ENCODE peak calls at places on chromosomes 6 and 20, in eight cellular contexts. Q is IMR-90, G is choroid plexus epithelial cell, X is glutamatergic neuron, T is neural progenitor cell, K is lung, W is GM10248, O is B cell. J is an unnamed sample.

GRCh38 chr6:40791004-40791403 is 203.8 kb upstream of the LRFN2 start:
- DNase-seq in Q (no peak), G (no peak), X (no peak), T (no peak), K (no peak), W (no peak), O (no peak), J (no peak)

GRCh38 chr20:44449864-44450263 is 25.8 kb upstream of the TTPAL start:
- DNase-seq in Q (no peak), G (no peak), X (no peak), T (no peak), K (no peak), W (no peak), O (no peak), J (no peak)

GRCh38 chr6:71852951-71853350 is 33.4 kb upstream of the RIMS1 start:
- DNase-seq in Q (no peak), G (no peak), X (no peak), T (no peak), K (no peak), W (no peak), O (no peak), J (no peak)

GRCh38 chr6:10745116-10745515 is 2.5 kb upstream of the TMEM14B start:
- DNase-seq in Q (no peak), G (no peak), X (no peak), T (no peak), K (no peak), W (no peak), O (no peak), J (no peak)

GRCh38 chr6:2225422-2226392 is 19.7 kb downstream of the GMDS start:
- DNase-seq in Q (no peak), G (peak), X (no peak), T (no peak), K (no peak), W (no peak), O (no peak), J (no peak)

GRCh38 chr6:101401792-101402617 is 8.5 kb downstream of the GRIK2 start:
- DNase-seq in Q (peak), G (no peak), X (peak), T (peak), K (no peak), W (no peak), O (no peak), J (no peak)

GRCh38 chr20:5688431-5688972 is 61.7 kb upstream of the SHLD1 start:
- DNase-seq in Q (no peak), G (peak), X (no peak), T (no peak), K (peak), W (no peak), O (no peak), J (no peak)

GRCh38 chr20:37133952-37134351 is 38.2 kb upstream of the RBL1 start:
- DNase-seq in Q (no peak), G (no peak), X (no peak), T (no peak), K (no peak), W (no peak), O (no peak), J (no peak)

GRCh38 chr6:28003059-28003458 is 46.0 kb downstream of the OR2B6 start:
- DNase-seq in Q (no peak), G (no peak), X (no peak), T (no peak), K (no peak), W (no peak), O (no peak), J (no peak)
- TF ChIP-seq CTCF in Q (no peak), G (no peak), X (no peak), T (no peak), K (no peak), W (no peak), O (no peak), J (no peak)

DNA sequence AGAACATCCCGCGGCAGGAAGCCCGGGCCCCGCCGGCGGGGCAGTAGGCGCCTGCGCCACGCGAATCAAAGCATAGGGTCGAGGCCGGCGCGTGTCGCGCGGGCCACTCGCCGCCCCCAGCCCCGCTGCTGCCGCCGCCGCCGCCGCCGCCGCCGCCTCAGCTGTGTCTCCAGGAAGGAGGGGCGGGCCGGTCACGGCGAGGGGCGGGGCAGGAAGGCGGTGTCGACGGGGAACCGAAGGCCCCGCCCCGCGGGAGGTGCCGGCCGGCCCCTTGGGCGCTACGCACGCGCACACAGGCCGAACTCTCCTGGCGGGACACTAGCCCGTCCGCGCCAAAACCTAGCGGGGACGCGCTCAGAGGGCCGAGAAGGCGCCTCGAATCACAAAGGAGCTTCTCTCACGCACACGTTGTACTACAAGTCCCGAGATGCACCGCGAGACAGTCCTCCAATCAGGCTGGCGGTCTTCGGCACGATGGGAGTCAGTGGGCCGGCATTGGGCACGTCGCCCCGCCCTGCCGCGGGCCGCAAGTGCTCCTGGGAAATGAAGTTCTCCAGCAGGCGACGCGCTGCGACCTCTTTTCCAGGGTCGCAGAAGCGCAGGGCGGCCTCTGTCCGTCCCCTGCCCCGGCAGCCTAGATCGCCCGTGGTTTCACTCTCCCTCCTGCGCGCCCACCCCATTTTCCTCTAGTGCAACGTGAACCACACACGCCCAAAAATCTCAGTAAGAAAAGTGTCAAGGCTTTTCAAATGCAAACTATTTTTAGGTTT is at the start of gene RALGAPA2:
- DNase-seq in Q (peak), G (peak), X (peak), T (peak), K (peak), W (peak), O (peak), J (peak)
- TF ChIP-seq CTCF in Q (no peak), G (no peak), X (no peak), T (no peak), K (peak), W (no peak), O (no peak), J (no peak)

GRCh38 chr6:142071981-142072380 is 60.7 kb upstream of the GJE1 start:
- DNase-seq in Q (no peak), G (no peak), X (no peak), T (peak), K (no peak), W (no peak), O (no peak), J (no peak)
- TF ChIP-seq CTCF in Q (no peak), G (peak), X (no peak), T (peak), K (no peak), W (no peak), O (no peak), J (no peak)

DNA sequence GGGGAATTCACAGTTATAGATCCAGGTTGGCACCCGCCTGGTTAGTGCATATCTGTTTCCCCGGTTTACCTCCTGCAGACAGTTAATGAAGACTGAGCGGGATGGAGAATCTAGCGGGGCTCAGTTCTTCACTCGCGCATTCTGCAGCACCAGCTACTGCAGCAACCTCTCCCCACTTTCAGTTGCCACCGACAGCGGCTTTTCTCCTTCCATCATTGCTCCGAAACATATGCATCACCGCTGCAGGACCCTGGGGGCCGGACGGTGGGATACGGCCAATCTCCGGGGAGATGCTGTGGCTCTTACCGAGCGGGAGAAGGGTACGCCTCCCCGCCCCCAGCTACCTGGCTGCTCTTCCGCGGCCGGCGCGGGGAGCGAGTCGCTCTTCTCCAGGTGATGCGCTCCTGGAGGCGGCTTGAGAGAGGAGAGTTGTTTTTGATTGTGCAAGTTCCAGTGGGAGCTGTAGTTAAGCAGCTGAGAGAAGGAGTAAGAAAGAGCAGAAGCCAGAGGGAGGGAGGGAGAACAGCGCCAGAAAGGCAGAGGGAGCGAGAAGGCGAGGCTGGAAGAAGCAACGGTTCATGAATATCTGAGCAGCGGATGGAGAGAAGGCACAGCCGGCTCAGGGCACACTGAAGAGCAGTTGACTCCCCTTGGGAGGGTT is at the start of gene SGK1:
- DNase-seq in Q (peak), G (peak), X (peak), T (peak), K (no peak), W (peak), O (peak), J (no peak)
- TF ChIP-seq CTCF in Q (peak), G (peak), X (no peak), T (no peak), K (no peak), W (no peak), O (no peak), J (no peak)

GRCh38 chr20:57327820-57328219 is 1.8 kb upstream of the SPO11 start:
- DNase-seq in Q (no peak), G (no peak), X (no peak), T (no peak), K (no peak), W (no peak), O (no peak), J (no peak)

GRCh38 chr20:57330998-57331397 is 1.4 kb downstream of the SPO11 start:
- DNase-seq in Q (no peak), G (no peak), X (no peak), T (no peak), K (no peak), W (no peak), O (no peak), J (no peak)

GRCh38 chr20:57332105-57333089 is 2.8 kb downstream of the SPO11 start:
- DNase-seq in Q (no peak), G (no peak), X (no peak), T (no peak), K (no peak), W (no peak), O (no peak), J (no peak)

GRCh38 chr20:57326667-57327455 is 2.7 kb upstream of the SPO11 start:
- DNase-seq in Q (no peak), G (no peak), X (no peak), T (peak), K (no peak), W (no peak), O (no peak), J (no peak)

GRCh38 chr20:57329608-57330221 is at the start of gene SPO11:
- DNase-seq in Q (no peak), G (no peak), X (no peak), T (peak), K (no peak), W (no peak), O (no peak), J (no peak)
- TF ChIP-seq CTCF in Q (no peak), G (peak), X (no peak), T (peak), K (no peak), W (peak), O (no peak), J (no peak)

DNA sequence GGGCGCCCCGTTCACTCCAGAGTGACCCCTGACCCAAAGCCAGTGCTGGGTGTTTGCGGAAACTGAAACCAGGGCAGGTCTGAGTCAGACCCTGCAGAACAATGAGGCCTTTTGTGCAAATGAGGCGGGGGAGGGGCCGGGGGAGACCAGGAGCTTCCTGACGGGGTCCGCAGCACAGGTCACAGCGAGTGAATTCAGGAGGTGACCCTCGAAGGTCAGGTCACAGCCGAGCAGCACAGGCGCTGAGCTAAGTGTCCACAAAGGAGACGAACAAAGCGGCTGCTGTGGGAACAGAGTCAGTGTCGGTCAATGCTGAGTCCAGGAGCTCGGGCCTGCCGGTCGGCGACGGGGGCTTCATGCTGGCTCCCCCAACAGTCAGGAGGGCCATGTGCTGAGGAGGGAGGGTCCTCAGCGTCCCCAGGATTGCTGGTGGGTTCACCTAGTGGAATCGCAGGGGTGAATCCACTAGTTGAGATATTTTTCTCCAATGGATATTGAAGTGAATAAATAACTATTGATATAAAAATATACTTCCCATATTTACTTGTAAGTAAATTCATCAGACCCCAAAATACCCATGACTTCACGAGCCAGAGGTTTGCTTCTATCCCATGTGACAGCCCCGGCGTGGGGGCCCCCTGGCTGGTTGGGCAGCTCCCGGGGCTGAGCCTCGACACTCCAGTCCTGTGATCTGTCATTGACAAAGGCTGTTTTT is 188.4 kb upstream of the SULF2 start:
- DNase-seq in Q (no peak), G (no peak), X (no peak), T (peak), K (no peak), W (no peak), O (no peak), J (no peak)
- TF ChIP-seq CTCF in Q (no peak), G (no peak), X (no peak), T (no peak), K (no peak), W (no peak), O (no peak), J (no peak)

GRCh38 chr20:45510242-45510862 is 5.1 kb downstream of the SPINT3 start:
- DNase-seq in Q (no peak), G (no peak), X (no peak), T (no peak), K (no peak), W (no peak), O (no peak), J (no peak)
- TF ChIP-seq CTCF in Q (no peak), G (no peak), X (no peak), T (no peak), K (no peak), W (no peak), O (no peak), J (no peak)

DNA sequence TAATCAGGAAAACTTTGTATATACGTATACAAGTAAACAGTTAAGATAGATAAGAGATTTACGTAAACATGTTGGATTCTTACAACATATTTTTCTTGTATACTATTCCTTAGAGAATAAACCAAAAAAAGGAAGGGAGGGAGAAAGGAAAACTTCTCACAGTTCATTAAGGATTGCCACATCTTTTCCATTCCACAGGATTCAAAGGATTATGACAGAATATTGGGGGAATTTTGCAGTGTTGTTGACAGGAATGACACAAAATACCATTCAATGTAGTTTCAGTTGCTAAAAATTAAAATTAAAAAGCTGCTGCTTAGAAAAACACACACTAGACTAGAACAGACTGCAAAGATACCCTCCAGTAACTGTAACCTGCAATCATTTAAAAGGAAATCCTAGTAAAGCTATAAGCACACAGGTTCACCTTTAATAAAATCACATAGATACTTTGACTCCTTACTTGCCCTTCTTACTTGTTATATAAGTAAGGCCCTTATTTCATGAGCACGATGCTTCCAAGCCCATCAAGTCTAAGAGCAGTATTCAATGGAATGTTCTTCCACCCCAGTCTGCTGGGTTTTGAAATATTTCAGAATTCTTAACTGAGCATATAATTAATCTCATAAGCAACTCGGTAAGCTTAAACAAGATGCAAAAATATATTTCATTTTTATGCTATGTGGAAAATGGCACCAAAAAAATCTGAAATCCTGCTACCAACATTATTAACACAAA is 107.8 kb downstream of the SMLR1 start:
- DNase-seq in Q (no peak), G (no peak), X (no peak), T (no peak), K (no peak), W (no peak), O (no peak), J (no peak)
- TF ChIP-seq CTCF in Q (no peak), G (no peak), X (no peak), T (no peak), K (no peak), W (no peak), O (no peak), J (no peak)

DNA sequence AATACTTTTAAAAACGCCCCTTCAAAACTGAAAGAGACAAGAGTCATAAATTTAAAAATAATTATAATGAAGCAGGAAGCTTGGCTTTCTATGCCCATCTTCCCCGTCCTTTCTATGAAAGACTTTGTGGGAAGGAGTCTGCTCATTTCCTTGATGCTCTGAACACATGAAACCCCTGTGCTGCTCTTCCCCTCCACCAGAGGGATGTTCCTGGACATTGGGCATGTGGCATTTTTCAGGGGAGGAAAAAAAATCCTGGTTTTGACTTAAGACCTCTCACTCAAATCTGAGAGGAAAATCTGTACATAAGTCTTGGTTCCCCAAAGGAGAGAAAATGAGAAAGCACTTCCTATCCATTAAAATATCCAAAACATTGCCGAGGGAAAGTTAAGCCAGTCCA is 393.0 kb downstream of the PAX1 start:
- DNase-seq in Q (no peak), G (no peak), X (no peak), T (no peak), K (no peak), W (no peak), O (no peak), J (no peak)
- TF ChIP-seq CTCF in Q (no peak), G (no peak), X (peak), T (peak), K (no peak), W (no peak), O (no peak), J (no peak)